ENCODE peak calls at places on chromosomes 1 and 21, in eight cellular contexts. C is tibial nerve, W is Peyer's patch, S is body of pancreas, O is endothelial cell of umbilical vein, T is uterus, Q is testis, Z is adrenal gland. H is an unnamed sample.

GRCh38 chr21:35102488-35103407 is 53.6 kb upstream of the RUNX1 start:
- DNase-seq in T (no peak), W (peak; percentile 72), S (peak; percentile 67), C (no peak), Z (peak; percentile 29), O (no peak), Q (peak; percentile 37), H (no peak)

GRCh38 chr1:96409689-96410088 is 311.9 kb upstream of the PTBP2 start:
- DNase-seq in O (no peak), W (no peak), Q (no peak), S (no peak), T (no peak), Z (no peak), C (no peak), H (no peak)

GRCh38 chr1:6423321-6423999 is 1.1 kb upstream of the ESPN start:
- DNase-seq in Q (peak; percentile 76), T (no peak), O (peak; percentile 75), C (no peak), W (peak; percentile 89), Z (no peak), S (peak; percentile 73), H (peak; percentile 53)

GRCh38 chr1:168260393-168260792 is 20.3 kb upstream of the TBX19 start:
- DNase-seq in Z (no peak), S (no peak), O (no peak), Q (no peak), W (no peak), T (no peak), C (no peak), H (no peak)

GRCh38 chr1:17586172-17586963 is 46.9 kb downstream of the ARHGEF10L start:
- DNase-seq in Z (no peak), Q (no peak), W (no peak), O (no peak), S (no peak), C (no peak), T (no peak), H (no peak)

GRCh38 chr1:60998786-60999185 is 83.6 kb upstream of the NFIA start:
- DNase-seq in C (no peak), O (no peak), Q (no peak), S (no peak), T (no peak), W (no peak), Z (no peak), H (no peak)

GRCh38 chr1:214850432-214851010 is 232.0 kb upstream of the KCNK2 start:
- DNase-seq in Q (no peak), O (no peak), T (no peak), W (no peak), S (no peak), C (no peak), Z (no peak), H (no peak)

GRCh38 chr1:54794401-54795099 is 6.6 kb downstream of the TTC22 start:
- DNase-seq in T (no peak), Q (no peak), Z (no peak), S (peak; percentile 27), O (no peak), W (peak; percentile 87), C (no peak), H (no peak)

GRCh38 chr1:150543500-150544143 is 5.6 kb upstream of the ADAMTSL4 start:
- DNase-seq in T (no peak), Z (no peak), O (no peak), W (peak; percentile 67), C (no peak), Q (no peak), S (peak; percentile 32), H (no peak)

GRCh38 chr1:237316352-237316751 is 274.4 kb downstream of the RYR2 start:
- DNase-seq in Z (no peak), W (no peak), O (no peak), T (no peak), S (no peak), C (no peak), Q (no peak), H (no peak)

GRCh38 chr1:86409416-86410021 is 13.4 kb upstream of the ODF2L start:
- DNase-seq in W (peak; percentile 62), Z (no peak), T (no peak), C (no peak), Q (no peak), S (no peak), O (no peak), H (peak; percentile 28)

GRCh38 chr1:206035027-206035426 is 11.3 kb upstream of the CTSE start:
- DNase-seq in C (no peak), S (no peak), Q (no peak), W (peak; percentile 75), O (no peak), T (no peak), Z (no peak), H (no peak)

GRCh38 chr1:156741613-156741983 is 710 bp upstream of the MRPL24 start:
- DNase-seq in W (no peak), C (no peak), S (no peak), T (no peak), Q (no peak), O (no peak), Z (no peak), H (no peak)

GRCh38 chr1:176826265-176826664 is 338.2 kb downstream of the ASTN1 start:
- DNase-seq in C (no peak), T (no peak), S (no peak), W (no peak), Z (no peak), O (no peak), Q (no peak), H (no peak)

GRCh38 chr1:199089393-199090122 is 450.7 kb downstream of the PTPRC start:
- DNase-seq in W (no peak), C (no peak), O (no peak), T (no peak), Z (no peak), Q (no peak), S (no peak), H (no peak)

GRCh38 chr1:217493290-217493689 is 137.6 kb downstream of the GPATCH2 start:
- DNase-seq in W (no peak), C (no peak), T (no peak), O (no peak), Z (no peak), S (no peak), Q (no peak), H (no peak)

GRCh38 chr1:232376632-232377493 is 253.1 kb downstream of the SIPA1L2 start:
- DNase-seq in Z (no peak), T (no peak), Q (no peak), O (no peak), C (no peak), S (no peak), W (no peak), H (no peak)

GRCh38 chr1:167148388-167148787 is 54.5 kb downstream of the STYXL2 start:
- DNase-seq in O (no peak), C (no peak), Q (no peak), S (no peak), W (no peak), T (no peak), Z (no peak), H (no peak)

GRCh38 chr1:110982320-110982719 is 18.6 kb upstream of the LRIF1 start:
- DNase-seq in S (no peak), O (no peak), C (no peak), W (no peak), Z (no peak), Q (no peak), T (no peak), H (no peak)

DNA sequence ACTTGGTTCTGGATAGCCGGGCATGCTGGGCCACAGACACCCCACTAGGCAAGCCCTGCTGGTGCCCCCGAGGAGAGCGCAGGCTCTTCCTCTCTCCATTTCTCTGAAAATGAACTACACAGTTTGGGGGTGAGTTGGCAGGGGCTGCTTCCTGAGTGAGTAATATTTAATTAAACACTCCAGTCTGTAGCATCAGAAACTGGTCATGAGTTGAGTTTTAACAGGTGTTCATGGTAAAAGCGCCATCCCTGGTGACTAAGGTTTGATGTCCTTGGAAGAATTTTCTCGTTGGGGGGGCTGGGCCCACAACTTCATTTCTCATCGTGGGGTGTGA is 1.7 kb downstream of the SPSB1 start:
- DNase-seq in S (peak; percentile 49), W (no peak), T (no peak), Q (no peak), C (no peak), O (peak; percentile 85), Z (no peak), H (no peak)
- TF ChIP-seq POLR2A in S (peak; percentile 41), W (no peak), T (no peak), Q (no peak), C (no peak), O (no peak), Z (no peak), H (no peak)

GRCh38 chr1:47796626-47797025 is 200.6 kb downstream of the TRABD2B start:
- DNase-seq in Z (no peak), S (no peak), W (no peak), C (no peak), O (no peak), Q (no peak), T (no peak), H (no peak)

GRCh38 chr1:47794081-47794480 is 203.1 kb downstream of the TRABD2B start:
- DNase-seq in S (no peak), W (no peak), O (no peak), T (no peak), Z (no peak), Q (no peak), C (no peak), H (no peak)

GRCh38 chr1:47794530-47794929 is 202.7 kb downstream of the TRABD2B start:
- DNase-seq in S (no peak), O (no peak), Z (no peak), W (no peak), Q (no peak), C (no peak), T (no peak), H (no peak)

GRCh38 chr1:47795102-47795501 is 202.1 kb downstream of the TRABD2B start:
- DNase-seq in C (no peak), T (no peak), O (no peak), Q (no peak), W (no peak), Z (no peak), S (no peak), H (no peak)

DNA sequence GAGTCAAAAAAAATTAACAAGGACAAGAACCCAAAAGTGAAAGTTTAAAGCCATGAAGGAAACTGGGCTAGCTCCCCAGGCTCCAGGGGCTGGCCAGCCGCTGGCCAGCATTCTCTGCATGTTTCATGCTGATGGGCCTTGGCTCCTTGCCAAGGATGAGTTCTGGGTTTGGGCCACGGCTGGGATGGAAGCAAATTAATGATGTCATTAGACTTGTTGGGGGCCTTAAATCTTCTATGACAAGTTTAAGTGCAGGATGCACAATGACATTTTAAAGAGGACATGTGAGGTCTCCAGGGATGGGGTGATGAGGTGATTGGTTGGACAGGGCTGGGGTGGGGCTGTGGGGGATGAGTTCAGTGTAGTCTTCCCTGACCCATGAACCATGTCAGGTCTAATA is 199.6 kb downstream of the TRABD2B start:
- DNase-seq in S (no peak), T (no peak), O (no peak), W (no peak), Z (no peak), C (no peak), Q (no peak), H (no peak)
- TF ChIP-seq POLR2A in S (no peak), T (no peak), O (no peak), W (no peak), Z (no peak), C (no peak), Q (no peak), H (no peak)

GRCh38 chr1:109248797-109249629 is at the start of gene CELSR2:
- DNase-seq in Z (peak; percentile 62), O (peak; percentile 39), C (no peak), T (peak; percentile 41), Q (peak; percentile 85), W (peak; percentile 80), S (peak; percentile 72), H (peak; percentile 82)
- TF ChIP-seq POLR2A in Z (no peak), O (no peak), C (no peak), T (no peak), Q (no peak), W (no peak), S (no peak), H (no peak)

GRCh38 chr1:154272217-154272998 is at the start of gene HAX1:
- DNase-seq in O (peak; percentile 97), Q (peak; percentile 94), Z (peak; percentile 92), T (peak; percentile 96), W (peak; percentile 99), C (peak; percentile 83), S (peak; percentile 95), H (peak; percentile 97)
- TF ChIP-seq POLR2A in O (peak; percentile 71), Q (no peak), Z (no peak), T (peak; percentile 73), W (peak; percentile 52), C (peak; percentile 77), S (no peak), H (peak; percentile 91)

H was measured in erythroblast.